ENCODE peak calls at places on chromosome 22, in five cellular contexts. K, E, Y, C and U are unnamed samples.

GRCh38 chr22:20549232-20549841 is 41.9 kb downstream of the MED15 start:
- DNase-seq in K (no peak), E (no peak), Y (no peak), C (no peak), U (no peak)

GRCh38 chr22:38218661-38219331 is 17.0 kb downstream of the MAFF start:
- DNase-seq in K (no peak), E (no peak), Y (peak; percentile 65), C (peak; percentile 83), U (peak; percentile 91)

GRCh38 chr22:26122920-26123468 is 46.3 kb upstream of the SEZ6L start:
- DNase-seq in K (no peak), E (no peak), Y (no peak), C (no peak), U (no peak)

GRCh38 chr22:45959719-45960476 is 17.1 kb downstream of the WNT7B start:
- DNase-seq in K (no peak), E (no peak), Y (no peak), C (no peak), U (no peak)

GRCh38 chr22:35379146-35379993 is 1.5 kb upstream of the HMOX1 start:
- DNase-seq in K (no peak), E (no peak), Y (no peak), C (no peak), U (no peak)

GRCh38 chr22:46070722-46071450 is 79.4 kb upstream of the PPARA start:
- DNase-seq in K (peak; percentile 65), E (no peak), Y (peak; percentile 75), C (peak; percentile 86), U (no peak)

GRCh38 chr22:38214248-38215056 is 12.7 kb downstream of the MAFF start:
- DNase-seq in K (peak; percentile 100), E (peak; percentile 9), Y (peak; percentile 83), C (peak; percentile 81), U (no peak)

GRCh38 chr22:36790648-36791047 is 14.7 kb upstream of the IFT27 start:
- DNase-seq in K (no peak), E (no peak), Y (no peak), C (no peak), U (no peak)

GRCh38 chr22:36913431-36914382 is at the start of gene CSF2RB:
- DNase-seq in K (no peak), E (no peak), Y (no peak), C (peak; percentile 89), U (no peak)